ENCODE peak calls at places on chromosomes 4 and X, in six cellular contexts. Z is K562, D is GM12891, V is HepG2, O is H1, K is GM12878. S is an unnamed sample.

GRCh38 chr4:88623097-88623496 is 30.8 kb downstream of the HERC3 start:
- DNase-seq in V (peak), D (no peak), O (no peak), Z (no peak), K (no peak), S (no peak)

GRCh38 chrX:152897216-152898144 is at the start of gene ZNF185:
- DNase-seq in Z (no peak), O (no peak), K (no peak), V (no peak), D (no peak), S (no peak)

GRCh38 chr4:16991455-16991854 is 93.0 kb upstream of the LDB2 start:
- DNase-seq in V (no peak), Z (no peak), O (no peak), D (no peak), K (no peak), S (no peak)

GRCh38 chr4:113292371-113293042 is 243.1 kb downstream of the ANK2 start:
- DNase-seq in D (no peak), K (no peak), O (peak), Z (no peak), V (no peak), S (no peak)

GRCh38 chrX:23434356-23434884 is 99.8 kb downstream of the PTCHD1 start:
- DNase-seq in K (no peak), Z (no peak), O (no peak), D (no peak), V (no peak), S (no peak)

GRCh38 chr4:111652206-111652605 is 493.0 kb upstream of the FAM241A start:
- DNase-seq in O (no peak), K (no peak), D (no peak), V (no peak), Z (no peak), S (no peak)

GRCh38 chr4:99088485-99089365 is at the start of gene ADH5:
- DNase-seq in O (peak), D (peak), V (peak), K (peak), Z (peak), S (peak)

GRCh38 chr4:150976478-150977118 is 38.5 kb downstream of the LRBA start:
- DNase-seq in K (no peak), O (no peak), V (peak), Z (peak), D (no peak), S (no peak)

GRCh38 chrX:10240918-10241317 is 84.1 kb downstream of the CLCN4 start:
- DNase-seq in Z (no peak), V (no peak), O (no peak), D (no peak), K (no peak), S (no peak)

GRCh38 chrX:101357166-101357795 is 8.7 kb upstream of the TIMM8A start:
- DNase-seq in K (no peak), V (no peak), O (no peak), D (no peak), Z (peak), S (no peak)

GRCh38 chr4:20625460-20625859 is 74.8 kb upstream of the PACRGL start:
- DNase-seq in D (no peak), Z (no peak), V (no peak), O (no peak), K (no peak), S (no peak)

GRCh38 chr4:29153642-29154041 is 1566.5 kb upstream of the PCDH7 start:
- DNase-seq in O (no peak), D (no peak), Z (no peak), K (no peak), V (no peak), S (no peak)

GRCh38 chrX:153922932-153923857 is 2.9 kb downstream of the ARHGAP4 start:
- DNase-seq in K (no peak), D (no peak), V (no peak), Z (no peak), O (no peak), S (no peak)

GRCh38 chr4:161252520-161253141 is 911.2 kb downstream of the FSTL5 start:
- DNase-seq in K (peak), V (peak), D (no peak), Z (peak), O (no peak), S (no peak)

GRCh38 chrX:72027024-72027913 is 104.4 kb downstream of the RTL5 start:
- DNase-seq in D (no peak), V (no peak), O (no peak), K (no peak), Z (no peak), S (no peak)

GRCh38 chr4:102438873-102439614 is 62.1 kb upstream of the NFKB1 start:
- DNase-seq in K (no peak), D (no peak), Z (no peak), O (no peak), V (peak), S (no peak)

GRCh38 chrX:47224266-47224895 is 5.9 kb downstream of the CDK16 start:
- DNase-seq in Z (no peak), K (no peak), D (no peak), O (no peak), V (no peak), S (no peak)

GRCh38 chr4:153963216-153963615 is 174.3 kb upstream of the SFRP2 start:
- DNase-seq in Z (no peak), K (no peak), D (no peak), V (no peak), O (no peak), S (no peak)

GRCh38 chrX:106481341-106481740 is 130.4 kb upstream of the RADX start:
- DNase-seq in O (no peak), D (no peak), Z (peak), V (peak), K (peak), S (no peak)

GRCh38 chr4:33722254-33722653 is 2522.1 kb downstream of the ARAP2 start:
- DNase-seq in K (no peak), O (no peak), V (no peak), D (no peak), Z (no peak), S (no peak)

GRCh38 chr4:74932832-74933561 is at the start of gene PARM1:
- DNase-seq in O (peak), V (peak), D (peak), Z (peak), K (no peak), S (peak)
- TF ChIP-seq POLR2A in O (peak), V (no peak), D (no peak), Z (no peak), K (peak), S (peak)

DNA sequence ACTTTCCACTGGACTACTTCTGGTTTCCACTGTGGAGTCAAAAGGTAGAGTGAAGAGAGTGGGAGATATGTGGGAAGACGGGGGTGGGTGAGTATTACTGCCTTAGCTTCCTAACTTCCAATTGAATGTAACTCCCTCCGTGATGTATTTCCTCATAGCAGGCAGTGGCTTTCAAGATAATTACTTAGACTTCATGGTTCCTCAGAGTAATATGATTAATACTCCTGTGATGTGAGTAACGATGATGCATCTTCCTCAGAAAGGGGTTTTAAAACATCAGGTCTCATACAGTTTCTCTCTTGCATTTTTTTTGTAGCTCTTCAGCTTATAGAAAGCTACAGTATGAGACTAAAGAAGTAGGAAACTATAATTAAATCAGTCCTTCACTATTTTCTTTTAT is 191.9 kb upstream of the MAGEB2 start:
- DNase-seq in Z (no peak), O (no peak), K (no peak), D (no peak), V (no peak), S (no peak)
- TF ChIP-seq TAF1 in Z (no peak), O (no peak), K (no peak), D (no peak), V (no peak), S (no peak)

GRCh38 chr4:73589887-73590801 is 30.1 kb downstream of the RASSF6 start:
- DNase-seq in O (no peak), V (no peak), K (peak), Z (no peak), D (no peak), S (no peak)
- TF ChIP-seq POLR2A in O (no peak), V (no peak), K (no peak), Z (no peak), D (no peak), S (no peak)

GRCh38 chr4:26729547-26729946 is 131.1 kb upstream of the STIM2 start:
- DNase-seq in V (no peak), K (no peak), D (no peak), O (no peak), Z (no peak), S (no peak)

GRCh38 chr4:26727849-26728248 is 132.8 kb upstream of the STIM2 start:
- DNase-seq in K (no peak), O (no peak), Z (no peak), D (no peak), V (no peak), S (no peak)

GRCh38 chr4:26729027-26729426 is 131.6 kb upstream of the STIM2 start:
- DNase-seq in V (peak), K (no peak), D (no peak), Z (no peak), O (no peak), S (no peak)

GRCh38 chr4:26724522-26724921 is 136.1 kb upstream of the STIM2 start:
- DNase-seq in O (no peak), Z (no peak), V (no peak), D (no peak), K (no peak), S (no peak)

DNA sequence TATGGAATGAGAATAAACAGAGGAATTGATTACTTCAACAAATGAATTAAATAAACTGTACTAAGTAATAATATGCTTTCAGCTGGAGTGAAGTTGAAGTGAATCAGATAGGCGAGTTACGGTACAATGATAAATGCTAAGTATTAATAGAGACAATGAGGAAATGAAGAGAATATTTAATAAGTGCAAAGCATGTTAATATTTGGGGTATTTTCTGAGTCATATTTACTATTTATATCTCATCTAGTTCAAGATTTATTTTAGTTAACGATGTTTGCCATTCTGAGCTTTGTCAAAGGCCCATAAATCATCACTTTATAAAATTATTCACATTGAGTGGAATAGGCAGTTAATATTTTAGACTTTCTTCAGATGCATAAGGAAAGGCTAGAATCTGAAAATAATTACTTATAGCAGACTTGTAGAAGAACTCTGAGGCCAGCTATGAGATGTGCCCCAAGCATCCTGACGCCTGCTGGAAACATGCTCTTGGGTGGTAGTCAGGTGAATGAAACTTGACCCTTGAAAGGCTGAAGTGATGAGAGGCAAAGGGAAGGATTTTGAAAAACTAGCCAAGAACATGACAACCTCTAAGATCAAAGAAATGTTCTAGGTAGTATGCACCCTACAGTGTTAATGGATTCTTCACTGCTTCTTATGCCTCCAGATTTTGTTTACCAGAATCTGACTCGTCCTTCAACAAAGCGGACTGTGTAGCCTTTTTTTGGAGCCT is 133.8 kb upstream of the STIM2 start:
- DNase-seq in O (no peak), Z (no peak), K (no peak), D (no peak), V (no peak), S (no peak)
- TF ChIP-seq TAF1 in O (no peak), Z (no peak), K (no peak), D (no peak), V (no peak), S (no peak)

DNA sequence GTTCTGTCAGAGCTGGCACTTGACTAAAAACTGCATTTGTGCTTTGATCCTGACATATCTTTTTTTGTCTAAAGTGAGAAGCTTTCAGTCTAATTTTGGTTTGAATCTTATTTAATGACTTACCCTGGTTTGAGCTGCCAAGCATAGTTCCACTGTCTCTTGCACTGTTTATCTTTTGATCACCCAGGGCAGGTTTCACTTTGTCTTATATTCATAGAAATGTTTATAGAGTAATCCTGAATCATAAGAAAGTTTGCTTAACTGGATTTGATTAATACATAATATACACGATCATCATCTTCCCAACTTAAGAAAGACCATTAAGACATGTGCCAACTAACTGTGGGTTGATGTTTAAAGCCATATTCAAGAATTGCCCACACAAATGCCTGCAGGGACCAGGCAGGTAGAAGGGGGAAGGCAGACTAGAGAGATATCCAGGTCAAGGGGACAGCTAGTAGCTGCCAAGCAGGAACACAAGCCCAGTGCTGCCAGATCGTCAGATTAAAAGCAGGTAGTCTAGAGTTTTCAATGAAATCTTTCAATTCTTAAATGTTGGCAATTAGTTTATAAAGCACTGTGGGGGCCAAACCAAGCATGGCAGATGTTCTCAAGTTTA is 1.9 kb downstream of the GK start:
- DNase-seq in Z (no peak), V (no peak), D (no peak), K (no peak), O (no peak), S (no peak)
- TF ChIP-seq POLR2A in Z (no peak), V (peak), D (no peak), K (no peak), O (no peak), S (no peak)

DNA sequence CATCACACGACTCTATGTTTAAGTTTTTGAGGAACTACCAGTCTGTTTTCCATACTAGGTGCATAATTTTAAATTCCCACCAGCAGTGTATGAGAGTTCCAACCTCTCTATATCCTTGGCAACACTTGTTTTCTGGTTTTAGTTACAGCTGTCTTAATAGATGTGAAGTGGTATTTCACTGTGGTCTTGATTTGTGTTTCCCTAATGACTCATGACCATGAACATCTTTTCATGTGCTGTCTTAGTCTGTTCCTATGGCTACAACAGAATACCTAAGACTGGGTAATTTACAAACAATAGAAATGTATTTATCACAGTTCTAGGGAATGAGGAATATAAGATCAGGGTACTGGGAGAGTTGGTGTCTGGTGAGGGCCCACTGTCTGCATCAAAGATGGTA is 51.5 kb upstream of the GPR78 start:
- DNase-seq in Z (no peak), K (no peak), D (no peak), V (no peak), O (no peak), S (no peak)
- TF ChIP-seq TAF1 in Z (no peak), K (no peak), D (no peak), V (no peak), O (no peak), S (no peak)

DNA sequence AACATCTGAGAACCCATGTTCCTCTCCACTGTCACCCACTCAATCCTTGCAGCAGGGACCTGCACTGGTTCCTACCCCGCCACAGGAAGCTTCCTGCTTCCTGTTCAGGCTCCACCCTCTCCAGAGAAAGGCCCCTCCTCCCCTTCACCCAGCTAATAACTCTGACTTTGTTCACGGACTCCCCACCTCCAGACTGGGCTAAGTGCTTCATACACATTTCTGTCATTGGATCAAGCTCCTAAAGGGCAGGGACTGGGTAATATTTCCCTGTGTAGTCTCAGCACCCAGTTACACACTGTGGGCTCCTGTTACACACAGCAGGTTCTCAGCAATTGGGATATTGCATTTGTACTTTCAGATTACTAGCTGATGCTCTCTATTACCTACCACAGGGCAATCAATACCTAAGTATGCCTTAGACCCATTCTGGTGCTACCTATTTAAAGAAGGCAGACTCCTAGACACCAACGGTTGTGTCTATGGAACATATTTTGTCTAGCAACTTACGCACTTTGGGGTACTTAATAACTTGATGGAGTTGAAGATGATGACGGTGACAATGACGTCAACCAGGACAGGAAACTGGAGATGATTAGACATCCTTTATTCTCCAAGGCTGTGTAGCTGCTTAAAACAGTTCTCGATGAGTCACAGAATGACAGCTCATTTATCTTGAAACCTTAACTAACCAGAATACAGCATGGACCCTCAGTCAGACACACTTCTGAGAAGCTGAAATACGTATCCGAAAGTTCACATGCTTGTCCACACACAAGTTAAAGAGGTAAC is 58.1 kb downstream of the MAML3 start:
- DNase-seq in D (no peak), K (no peak), O (no peak), V (no peak), Z (no peak), S (no peak)
- TF ChIP-seq POLR2A in D (no peak), K (no peak), O (no peak), V (no peak), Z (no peak), S (no peak)

S was measured in GM12892.